ENCODE peak calls at places on chromosome 16, in six cellular contexts. E, C, L, R, O and F are unnamed samples.

GRCh38 chr16:54442864-54443263 is 156.3 kb upstream of the IRX3 start:
- DNase-seq in E (no peak), C (no peak), L (no peak), R (no peak), O (no peak), F (no peak)

GRCh38 chr16:76182092-76182635 is 95.0 kb upstream of the CNTNAP4 start:
- DNase-seq in E (no peak), C (no peak), L (no peak), R (no peak), O (no peak), F (no peak)

GRCh38 chr16:52912565-52913173 is 140.0 kb downstream of the CHD9NB start:
- DNase-seq in E (peak), C (peak), L (peak), R (peak), O (peak), F (peak)

GRCh38 chr16:84281077-84281476 is 13.6 kb upstream of the WFDC1 start:
- DNase-seq in E (no peak), C (peak), L (no peak), R (no peak), O (peak), F (no peak)

GRCh38 chr16:15996432-15997109 is 47.2 kb downstream of the ABCC1 start:
- DNase-seq in E (no peak), C (no peak), L (no peak), R (peak), O (peak), F (peak)

GRCh38 chr16:85220125-85220839 is 108.0 kb upstream of the CIBAR2 start:
- DNase-seq in E (no peak), C (no peak), L (no peak), R (peak), O (no peak), F (peak)

GRCh38 chr16:78184554-78185183 is 85.2 kb downstream of the WWOX start:
- DNase-seq in E (no peak), C (no peak), L (no peak), R (no peak), O (no peak), F (no peak)

GRCh38 chr16:26993988-26994387 is 72.7 kb upstream of the C16orf82 start:
- DNase-seq in E (no peak), C (no peak), L (no peak), R (no peak), O (no peak), F (no peak)

GRCh38 chr16:35931722-35932121 is 2472.3 kb downstream of the TP53TG3F start:
- DNase-seq in E (no peak), C (no peak), L (no peak), R (no peak), O (no peak), F (no peak)

GRCh38 chr16:67475051-67475450 is 5.9 kb downstream of the ATP6V0D1 start:
- DNase-seq in E (no peak), C (no peak), L (no peak), R (no peak), O (no peak), F (no peak)

GRCh38 chr16:77171750-77172635 is 19.0 kb upstream of the MON1B start:
- DNase-seq in E (no peak), C (no peak), L (peak), R (peak), O (peak), F (peak)

GRCh38 chr16:5006348-5007193 is 27.2 kb downstream of the NAGPA start:
- DNase-seq in E (no peak), C (no peak), L (no peak), R (no peak), O (no peak), F (no peak)

GRCh38 chr16:10675221-10675620 is 19.5 kb downstream of the TEKT5 start:
- DNase-seq in E (no peak), C (no peak), L (no peak), R (no peak), O (no peak), F (no peak)

GRCh38 chr16:53664724-53665345 is 38.8 kb downstream of the RPGRIP1L start:
- DNase-seq in E (no peak), C (no peak), L (no peak), R (no peak), O (no peak), F (no peak)

GRCh38 chr16:35207059-35207999 is 1747.9 kb downstream of the TP53TG3F start:
- DNase-seq in E (no peak), C (no peak), L (no peak), R (no peak), O (no peak), F (peak)

GRCh38 chr16:58409316-58409973 is 17.2 kb downstream of the GINS3 start:
- DNase-seq in E (no peak), C (no peak), L (no peak), R (no peak), O (no peak), F (no peak)

GRCh38 chr16:252366-253337 is 18.0 kb downstream of the FAM234A start:
- DNase-seq in E (no peak), C (no peak), L (no peak), R (no peak), O (no peak), F (no peak)

GRCh38 chr16:23387666-23388065 is 65.3 kb downstream of the COG7 start:
- DNase-seq in E (no peak), C (no peak), L (no peak), R (no peak), O (no peak), F (no peak)

GRCh38 chr16:24524855-24525652 is 14.3 kb upstream of the RBBP6 start:
- DNase-seq in E (no peak), C (peak), L (no peak), R (no peak), O (no peak), F (no peak)

GRCh38 chr16:31467151-31467550 is 4.8 kb upstream of the TGFB1I1 start:
- DNase-seq in E (no peak), C (no peak), L (no peak), R (no peak), O (no peak), F (no peak)

GRCh38 chr16:66984902-66985311 is 3.5 kb upstream of the CES4A start:
- DNase-seq in E (no peak), C (no peak), L (no peak), R (no peak), O (no peak), F (no peak)

GRCh38 chr16:89322381-89323119 is 105.0 kb downstream of the ZNF778 start:
- DNase-seq in E (no peak), C (peak), L (no peak), R (no peak), O (no peak), F (peak)

DNA sequence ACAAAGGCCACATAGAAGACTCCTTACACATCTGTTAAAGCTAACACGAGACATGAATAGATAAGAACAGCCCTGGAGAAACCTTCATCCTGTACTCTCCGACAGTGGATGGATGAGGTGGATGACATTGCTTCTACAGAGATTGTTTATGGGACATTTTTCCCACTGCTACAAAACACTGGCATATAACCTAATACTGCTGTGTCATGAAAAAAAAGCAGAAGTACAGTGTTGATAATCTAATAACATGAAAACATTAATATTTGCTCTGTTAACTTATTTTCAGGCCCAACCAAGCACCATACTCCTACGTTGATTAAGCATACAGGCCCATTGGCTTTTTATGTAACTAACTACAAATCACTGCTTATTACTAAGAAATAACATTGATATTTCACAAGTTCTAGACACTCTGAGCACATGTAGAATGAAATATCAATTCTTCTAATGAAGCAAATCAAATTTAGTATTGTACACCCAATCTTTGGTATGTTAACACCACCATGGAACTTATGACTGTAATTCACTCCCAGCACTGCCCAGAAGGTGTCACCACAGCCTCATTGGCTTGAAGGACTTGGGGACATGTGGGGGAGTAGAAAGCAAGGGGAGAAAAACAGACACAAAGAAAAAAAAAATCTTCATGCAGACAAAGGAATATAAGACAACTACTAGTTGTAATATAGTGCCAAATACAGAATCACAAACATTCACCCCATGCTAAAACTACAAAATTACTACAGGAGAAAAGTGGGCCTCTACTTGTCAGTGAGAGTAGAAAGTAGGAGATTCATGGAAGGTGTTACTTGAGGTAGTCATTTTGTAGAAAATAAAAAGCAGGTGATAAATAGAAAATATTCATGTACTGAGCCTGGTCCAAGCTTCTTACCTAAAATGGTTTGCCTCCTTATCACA is 330.0 kb upstream of the PMFBP1 start:
- DNase-seq in E (peak), C (peak), L (no peak), R (peak), O (peak), F (peak)
- TF ChIP-seq CTCF in E (peak), C (peak), L (peak), R (peak), O (peak), F (peak)

GRCh38 chr16:68707341-68708152 is 29.5 kb upstream of the CDH1 start:
- DNase-seq in E (no peak), C (peak), L (peak), R (peak), O (peak), F (peak)

GRCh38 chr16:68700120-68700519 is 37.0 kb upstream of the CDH1 start:
- DNase-seq in E (no peak), C (no peak), L (no peak), R (no peak), O (no peak), F (no peak)

DNA sequence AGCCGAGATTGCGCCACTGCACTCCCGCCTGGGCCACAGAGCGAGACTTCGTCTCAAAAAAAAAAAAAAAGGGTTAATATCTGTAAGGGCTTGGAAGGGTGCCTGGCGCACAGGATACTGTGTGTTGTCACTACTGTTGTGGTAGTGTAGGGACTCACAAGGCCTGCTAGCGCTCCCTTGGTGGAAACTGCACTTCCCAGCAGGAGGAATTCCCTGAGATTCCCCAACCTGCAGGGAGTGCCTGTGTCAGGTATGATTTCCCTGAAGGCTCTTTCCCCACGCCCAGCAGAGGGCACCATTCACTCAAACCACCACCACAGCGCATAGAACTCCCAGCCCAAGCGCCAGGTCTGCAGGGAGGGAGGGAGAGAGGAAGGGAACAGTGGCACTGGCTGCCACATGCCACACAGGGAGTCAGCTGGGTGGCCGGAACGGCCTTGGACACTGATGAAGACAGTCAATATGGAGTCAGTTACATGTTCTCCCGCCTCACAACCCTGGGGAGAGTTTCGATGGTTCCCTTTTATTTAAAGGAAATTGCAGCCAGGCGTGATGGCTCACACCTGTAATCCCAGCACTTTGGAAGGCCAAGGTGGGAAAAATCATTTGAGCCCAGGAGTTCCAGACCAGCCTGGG is 32.7 kb upstream of the CDH1 start:
- DNase-seq in E (peak), C (peak), L (peak), R (peak), O (peak), F (peak)
- TF ChIP-seq CTCF in E (peak), C (peak), L (peak), R (peak), O (peak), F (peak)

GRCh38 chr16:29811170-29811895 is 660 bp upstream of the PRRT2 start:
- DNase-seq in E (peak), C (peak), L (no peak), R (peak), O (peak), F (peak)

GRCh38 chr16:29813644-29814562 is 1.9 kb downstream of the PRRT2 start:
- DNase-seq in E (no peak), C (no peak), L (no peak), R (no peak), O (no peak), F (peak)

GRCh38 chr16:29810699-29811169 is 1.3 kb upstream of the PRRT2 start:
- DNase-seq in E (no peak), C (peak), L (no peak), R (no peak), O (no peak), F (no peak)

GRCh38 chr16:29812754-29813643 is 1.0 kb downstream of the PRRT2 start:
- DNase-seq in E (no peak), C (no peak), L (no peak), R (no peak), O (no peak), F (no peak)

GRCh38 chr16:29811896-29812665 is at the start of gene PRRT2:
- DNase-seq in E (no peak), C (peak), L (no peak), R (peak), O (no peak), F (peak)
- TF ChIP-seq CTCF in E (no peak), C (no peak), L (no peak), R (no peak), O (no peak), F (no peak)

GRCh38 chr16:74987027-74987681 is 2.2 kb upstream of the WDR59 start:
- DNase-seq in E (no peak), C (no peak), L (no peak), R (no peak), O (no peak), F (no peak)
- TF ChIP-seq CTCF in E (no peak), C (no peak), L (no peak), R (no peak), O (no peak), F (no peak)

DNA sequence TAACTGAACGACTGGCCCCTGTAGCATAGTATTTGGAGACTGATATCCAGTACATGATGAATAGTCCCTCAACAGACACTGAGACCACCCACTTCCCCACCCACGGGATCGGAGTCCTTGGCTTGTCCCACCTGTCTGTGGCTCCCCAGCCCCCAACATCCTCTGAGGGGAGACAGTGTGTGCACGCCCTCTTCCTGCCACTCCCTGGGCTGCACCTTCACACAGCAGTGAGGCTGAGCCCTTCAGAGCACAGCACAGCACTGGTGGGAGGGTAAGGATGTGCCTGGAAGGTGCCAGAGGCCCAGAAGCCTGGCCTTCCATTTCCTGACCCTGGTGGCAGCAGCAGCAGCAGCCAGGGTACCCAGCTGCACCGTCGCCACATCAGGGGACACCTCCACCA is 11.0 kb downstream of the DNASE1 start:
- DNase-seq in E (no peak), C (peak), L (no peak), R (no peak), O (no peak), F (no peak)
- TF ChIP-seq CTCF in E (no peak), C (no peak), L (no peak), R (no peak), O (no peak), F (no peak)

GRCh38 chr16:71552698-71553503 is 24.0 kb downstream of the TAT start:
- DNase-seq in E (no peak), C (no peak), L (no peak), R (no peak), O (peak), F (no peak)
- TF ChIP-seq CTCF in E (no peak), C (peak), L (peak), R (no peak), O (peak), F (peak)